ENCODE peak calls at places on chromosomes 4 and X, in seven cellular contexts. Q, F, D, A, L, E and J are unnamed samples.

GRCh38 chr4:149785686-149786431 is 29.8 kb downstream of the IQCM start:
- DNase-seq in Q (no peak), F (peak), D (no peak), A (no peak), L (no peak), E (no peak), J (no peak)

GRCh38 chr4:48102303-48102702 is 31.7 kb downstream of the TXK start:
- DNase-seq in Q (no peak), F (no peak), D (no peak), A (no peak), L (no peak), E (no peak), J (no peak)

GRCh38 chrX:150508461-150509367 is 59.7 kb upstream of the MTM1 start:
- DNase-seq in Q (no peak), F (peak), D (no peak), A (no peak), L (no peak), E (no peak), J (no peak)

GRCh38 chr4:108533245-108533844 is 87.0 kb upstream of the RPL34 start:
- DNase-seq in Q (no peak), F (peak), D (peak), A (no peak), L (no peak), E (no peak), J (no peak)

GRCh38 chrX:153854702-153855101 is 24.4 kb upstream of the PDZD4 start:
- DNase-seq in Q (no peak), F (no peak), D (no peak), A (no peak), L (no peak), E (no peak), J (no peak)

GRCh38 chr4:161555689-161556660 is 607.8 kb downstream of the FSTL5 start:
- DNase-seq in Q (no peak), F (peak), D (no peak), A (no peak), L (no peak), E (no peak), J (no peak)

GRCh38 chr4:38663021-38663800 is 788 bp upstream of the KLF3 start:
- DNase-seq in Q (peak), F (peak), D (no peak), A (no peak), L (peak), E (no peak), J (peak)

GRCh38 chr4:16508968-16509367 is 282.7 kb upstream of the TAPT1 start:
- DNase-seq in Q (no peak), F (no peak), D (no peak), A (no peak), L (no peak), E (no peak), J (no peak)

GRCh38 chr4:121706595-121707021 is 9.8 kb upstream of the ANXA5 start:
- DNase-seq in Q (no peak), F (peak), D (peak), A (no peak), L (peak), E (no peak), J (no peak)

GRCh38 chr4:109016200-109016599 is 253.3 kb upstream of the ETNPPL start:
- DNase-seq in Q (no peak), F (no peak), D (no peak), A (no peak), L (no peak), E (no peak), J (no peak)

GRCh38 chr4:8674311-8674885 is 81.8 kb downstream of the CPZ start:
- DNase-seq in Q (no peak), F (no peak), D (no peak), A (no peak), L (no peak), E (no peak), J (no peak)

GRCh38 chr4:145218251-145218650 is 37.9 kb upstream of the OTUD4 start:
- DNase-seq in Q (no peak), F (no peak), D (no peak), A (no peak), L (no peak), E (no peak), J (no peak)

GRCh38 chrX:140509468-140510305 is 4.8 kb upstream of the SOX3 start:
- DNase-seq in Q (no peak), F (no peak), D (no peak), A (no peak), L (no peak), E (no peak), J (no peak)

GRCh38 chrX:123835661-123836371 is 24.0 kb upstream of the XIAP start:
- DNase-seq in Q (no peak), F (peak), D (no peak), A (no peak), L (no peak), E (peak), J (no peak)

GRCh38 chr4:38612996-38613395 is 51.0 kb upstream of the KLF3 start:
- DNase-seq in Q (no peak), F (peak), D (no peak), A (no peak), L (no peak), E (no peak), J (no peak)

GRCh38 chr4:12319765-12320164 is 891.1 kb upstream of the HS3ST1 start:
- DNase-seq in Q (no peak), F (peak), D (no peak), A (no peak), L (no peak), E (no peak), J (no peak)

GRCh38 chr4:98786866-98787265 is 128.5 kb upstream of the TSPAN5 start:
- DNase-seq in Q (no peak), F (no peak), D (no peak), A (no peak), L (no peak), E (no peak), J (no peak)

GRCh38 chr4:184826315-184827266 is 823 bp upstream of the ACSL1 start:
- DNase-seq in Q (peak), F (peak), D (peak), A (no peak), L (no peak), E (no peak), J (peak)

GRCh38 chr4:152719856-152720556 is 40.2 kb upstream of the TMEM154 start:
- DNase-seq in Q (no peak), F (no peak), D (no peak), A (no peak), L (no peak), E (no peak), J (no peak)

GRCh38 chr4:102554482-102554881 is 53.3 kb downstream of the NFKB1 start:
- DNase-seq in Q (no peak), F (peak), D (no peak), A (no peak), L (no peak), E (no peak), J (no peak)

GRCh38 chrX:125757794-125758564 is 408.1 kb downstream of the DCAF12L2 start:
- DNase-seq in Q (no peak), F (no peak), D (no peak), A (no peak), L (no peak), E (no peak), J (no peak)

GRCh38 chr4:80196259-80197131 is 808 bp upstream of the PRDM8 start:
- DNase-seq in Q (no peak), F (peak), D (no peak), A (no peak), L (no peak), E (no peak), J (no peak)

GRCh38 chr4:128663325-128663724 is 146.2 kb upstream of the JADE1 start:
- DNase-seq in Q (no peak), F (no peak), D (peak), A (no peak), L (no peak), E (no peak), J (no peak)

GRCh38 chrX:131607796-131608369 is 64.0 kb downstream of the OR13H1 start:
- DNase-seq in Q (no peak), F (no peak), D (no peak), A (no peak), L (no peak), E (no peak), J (no peak)

GRCh38 chr4:8346838-8347605 is 77.5 kb downstream of the HTRA3 start:
- DNase-seq in Q (no peak), F (no peak), D (no peak), A (no peak), L (no peak), E (no peak), J (no peak)

GRCh38 chr4:58749206-58749605 is 1639.0 kb upstream of the IGFBP7 start:
- DNase-seq in Q (no peak), F (no peak), D (no peak), A (no peak), L (no peak), E (no peak), J (no peak)

GRCh38 chrX:78753571-78753970 is 6.1 kb downstream of the LPAR4 start:
- DNase-seq in Q (no peak), F (no peak), D (no peak), A (no peak), L (no peak), E (no peak), J (no peak)

GRCh38 chr4:155119006-155119405 is 89.4 kb upstream of the NPY2R start:
- DNase-seq in Q (no peak), F (no peak), D (no peak), A (no peak), L (no peak), E (no peak), J (no peak)

GRCh38 chrX:28205905-28206304 is 224.7 kb upstream of the DCAF8L1 start:
- DNase-seq in Q (no peak), F (no peak), D (no peak), A (no peak), L (no peak), E (no peak), J (no peak)

GRCh38 chrX:66233206-66233605 is 69.2 kb downstream of the HEPH start:
- DNase-seq in Q (no peak), F (no peak), D (no peak), A (no peak), L (no peak), E (no peak), J (no peak)

GRCh38 chrX:48700951-48701653 is 4.6 kb downstream of the SUV39H1 start:
- DNase-seq in Q (no peak), F (peak), D (no peak), A (no peak), L (no peak), E (no peak), J (no peak)

GRCh38 chr4:187432310-187432709 is 563.3 kb upstream of the ZFP42 start:
- DNase-seq in Q (no peak), F (no peak), D (no peak), A (no peak), L (no peak), E (no peak), J (no peak)

GRCh38 chr4:64409300-64409699 is at the start of gene TECRL:
- DNase-seq in Q (no peak), F (no peak), D (no peak), A (no peak), L (no peak), E (no peak), J (no peak)

GRCh38 chr4:6493668-6494304 is 21.4 kb upstream of the PPP2R2C start:
- DNase-seq in Q (no peak), F (peak), D (peak), A (no peak), L (no peak), E (no peak), J (no peak)

GRCh38 chr4:165502919-165503907 is 124.4 kb downstream of the CPE start:
- DNase-seq in Q (no peak), F (peak), D (no peak), A (no peak), L (no peak), E (peak), J (no peak)